ENCODE peak calls at places on chromosomes 6 and 20, in five cellular contexts. O is mucosa of gallbladder, L is neuronal stem cell, W is astrocyte of the spinal cord, B is G401. T is an unnamed sample.

GRCh38 chr20:329325-329695 is 4.0 kb downstream of the SOX12 start:
- DNase-seq in O (no peak), L (no peak), W (no peak), B (peak), T (no peak)

GRCh38 chr6:39778581-39779270 is 13.4 kb upstream of the DAAM2 start:
- DNase-seq in O (no peak), L (no peak), W (no peak), B (no peak), T (no peak)

GRCh38 chr6:62217866-62218265 is 68.2 kb downstream of the KHDRBS2 start:
- DNase-seq in O (no peak), L (no peak), W (no peak), B (no peak), T (no peak)

GRCh38 chr6:30258204-30258603 is 45.0 kb upstream of the TRIM26 start:
- DNase-seq in O (no peak), L (no peak), W (no peak), B (no peak), T (no peak)

GRCh38 chr20:32697608-32698007 is 23.9 kb upstream of the C20orf203 start:
- DNase-seq in O (no peak), L (no peak), W (no peak), B (peak), T (no peak)

GRCh38 chr6:9086331-9086730 is 651.0 kb upstream of the SLC35B3 start:
- DNase-seq in O (no peak), L (no peak), W (no peak), B (no peak), T (no peak)

GRCh38 chr6:2870046-2870636 is 28.5 kb upstream of the SERPINB1 start:
- DNase-seq in O (no peak), L (no peak), W (no peak), B (no peak), T (no peak)

GRCh38 chr20:20695250-20695816 is 17.1 kb downstream of the RALGAPA2 start:
- DNase-seq in O (no peak), L (no peak), W (no peak), B (no peak), T (no peak)

GRCh38 chr20:53291548-53291947 is 302.1 kb downstream of the ZNF217 start:
- DNase-seq in O (no peak), L (no peak), W (no peak), B (no peak), T (peak)

GRCh38 chr20:50264534-50265145 is 74.0 kb downstream of the CEBPB start:
- DNase-seq in O (no peak), L (no peak), W (no peak), B (no peak), T (no peak)

GRCh38 chr6:144062757-144063156 is 32.6 kb downstream of the SF3B5 start:
- DNase-seq in O (no peak), L (no peak), W (no peak), B (no peak), T (no peak)

GRCh38 chr6:18503588-18504231 is 116.6 kb downstream of the RNF144B start:
- DNase-seq in O (peak), L (peak), W (peak), B (peak), T (peak)

GRCh38 chr6:186221-186965 is 105.9 kb upstream of the DUSP22 start:
- DNase-seq in O (peak), L (no peak), W (no peak), B (no peak), T (no peak)

GRCh38 chr6:31418251-31418650 is 14.9 kb downstream of the MICA start:
- DNase-seq in O (no peak), L (no peak), W (no peak), B (peak), T (no peak)

GRCh38 chr6:149963212-149963461 is 606 bp upstream of the ULBP1 start:
- DNase-seq in O (no peak), L (no peak), W (peak), B (no peak), T (no peak)

GRCh38 chr6:107822154-107823046 is 1.7 kb downstream of the SCML4 start:
- DNase-seq in O (no peak), L (no peak), W (no peak), B (no peak), T (no peak)

GRCh38 chr6:163765326-163765725 is 350.8 kb downstream of the QKI start:
- DNase-seq in O (no peak), L (no peak), W (no peak), B (no peak), T (no peak)

GRCh38 chr6:159056941-159057340 is 12.2 kb upstream of the TAGAP start:
- DNase-seq in O (no peak), L (no peak), W (no peak), B (no peak), T (no peak)

GRCh38 chr6:54194067-54194466 is 82.8 kb downstream of the MLIP start:
- DNase-seq in O (no peak), L (no peak), W (peak), B (no peak), T (no peak)